ENCODE peak calls at places on chromosomes 7 and 10, in eight cellular contexts. L, G, V, I, K, W, R and X are unnamed samples.

GRCh38 chr7:73452999-73453635 is 19.5 kb downstream of the FZD9 start:
- DNase-seq in W (no peak), K (no peak), L (no peak), V (peak; percentile 25), R (no peak), I (no peak), G (no peak), X (peak; percentile 10)

GRCh38 chr10:86411281-86411841 is 44.8 kb upstream of the GRID1 start:
- DNase-seq in K (no peak), R (peak; percentile 32), W (peak; percentile 89), V (peak; percentile 64), G (no peak), L (no peak), I (no peak), X (peak; percentile 63)

GRCh38 chr7:94511763-94512162 is 2.2 kb downstream of the CASD1 start:
- DNase-seq in L (no peak), K (no peak), W (peak; percentile 48), G (no peak), V (peak; percentile 6), R (no peak), I (no peak), X (no peak)

GRCh38 chr7:37311282-37311868 is 137.3 kb downstream of the ELMO1 start:
- DNase-seq in I (no peak), G (no peak), L (no peak), W (peak; percentile 7), R (no peak), V (peak; percentile 41), K (no peak), X (no peak)

GRCh38 chr10:103504181-103504783 is 10.8 kb downstream of the NEURL1 start:
- DNase-seq in W (peak; percentile 98), L (peak; percentile 78), G (no peak), R (no peak), I (no peak), K (peak; percentile 9), V (peak; percentile 94), X (peak; percentile 67)

GRCh38 chr7:611281-611810 is 91.7 kb upstream of the PDGFA start:
- DNase-seq in L (no peak), W (no peak), G (no peak), R (no peak), K (no peak), V (no peak), I (no peak), X (no peak)

GRCh38 chr7:25857376-25858067 is 294.5 kb upstream of the NFE2L3 start:
- DNase-seq in W (no peak), V (no peak), K (no peak), G (no peak), I (no peak), L (no peak), R (peak; percentile 92), X (peak; percentile 75)

GRCh38 chr7:7922684-7923385 is 45.8 kb upstream of the GLCCI1 start:
- DNase-seq in K (no peak), L (no peak), G (no peak), V (no peak), R (no peak), I (no peak), W (no peak), X (no peak)

GRCh38 chr7:2726316-2727018 is 38.5 kb downstream of the AMZ1 start:
- DNase-seq in K (no peak), L (no peak), I (no peak), W (no peak), V (no peak), G (peak; percentile 10), R (no peak), X (no peak)

GRCh38 chr7:64947252-64948000 is 43.4 kb downstream of the ZNF117 start:
- DNase-seq in V (no peak), I (no peak), R (no peak), W (no peak), L (no peak), K (no peak), G (no peak), X (peak; percentile 7)

GRCh38 chr10:126433351-126433750 is 45.1 kb upstream of the ADAM12 start:
- DNase-seq in L (no peak), W (peak; percentile 65), R (no peak), V (no peak), G (no peak), K (no peak), I (peak; percentile 70), X (no peak)

GRCh38 chr7:68697821-68698280 is 900.4 kb upstream of the AUTS2 start:
- DNase-seq in L (no peak), I (no peak), K (no peak), G (no peak), V (no peak), R (no peak), W (peak; percentile 66), X (peak; percentile 24)

GRCh38 chr7:68694656-68695055 is 903.6 kb upstream of the AUTS2 start:
- DNase-seq in V (no peak), W (peak; percentile 75), R (no peak), I (no peak), K (no peak), L (no peak), G (no peak), X (peak; percentile 5)

GRCh38 chr7:68706291-68706690 is 892.0 kb upstream of the AUTS2 start:
- DNase-seq in K (no peak), R (no peak), I (no peak), W (peak; percentile 98), L (no peak), G (no peak), V (no peak), X (no peak)

GRCh38 chr7:68699090-68699711 is 899.1 kb upstream of the AUTS2 start:
- DNase-seq in V (no peak), W (peak; percentile 97), R (no peak), K (no peak), L (no peak), G (no peak), I (no peak), X (peak; percentile 66)

GRCh38 chr7:68700414-68700813 is 897.9 kb upstream of the AUTS2 start:
- DNase-seq in K (no peak), V (no peak), W (peak; percentile 68), G (no peak), R (no peak), I (no peak), L (no peak), X (peak; percentile 69)
- H3K4me3 ChIP-seq in K (no peak overlapping the region), V (no peak overlapping the region), W (no peak overlapping the region), G (no peak overlapping the region), R (no peak overlapping the region), I (no peak overlapping the region), L (no peak overlapping the region), X (no peak overlapping the region)

DNA sequence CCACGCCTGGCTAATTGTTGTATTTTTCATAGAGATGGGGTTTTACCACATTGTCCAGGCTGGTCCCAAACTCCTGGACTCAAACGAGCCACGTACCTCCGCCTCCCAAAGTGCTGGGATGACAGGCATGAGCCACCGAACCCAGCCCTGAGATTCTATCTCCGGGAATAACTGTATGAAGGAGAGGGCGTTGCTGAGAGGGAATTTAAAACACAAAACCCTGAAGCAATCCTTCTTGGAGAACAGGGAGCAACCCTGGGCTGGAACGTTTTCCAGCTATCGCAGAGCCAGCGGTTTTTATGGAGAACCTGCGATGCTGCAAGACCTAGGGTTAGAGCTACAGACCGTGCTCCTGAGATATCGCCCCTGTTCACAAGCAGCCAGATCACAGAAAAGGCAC is 144.6 kb downstream of the PRKAG2 start:
- DNase-seq in V (no peak), W (no peak), L (no peak), R (no peak), K (no peak), G (no peak), I (no peak), X (no peak)
- H3K4me1 ChIP-seq in V (peaks cover 23% of the 10 kb centered on the region), W (peaks cover 12% of the 10 kb centered on the region), L (peaks cover 13% of the 10 kb centered on the region), R (peaks cover 2% of the 10 kb centered on the region), K (no peaks in the 10 kb centered on the region), G (peaks cover 22% of the 10 kb centered on the region), I (peaks cover 42% of the 10 kb centered on the region), X (peaks cover 34% of the 10 kb centered on the region)

GRCh38 chr10:3109196-3109595 is 41.8 kb downstream of the PFKP start:
- DNase-seq in W (no peak), G (no peak), R (no peak), V (no peak), I (no peak), L (no peak), K (no peak), X (no peak)

GRCh38 chr10:3106908-3107425 is 39.6 kb downstream of the PFKP start:
- DNase-seq in V (no peak), K (no peak), I (no peak), W (peak; percentile 83), G (no peak), L (no peak), R (no peak), X (no peak)

GRCh38 chr10:3108575-3109105 is 41.3 kb downstream of the PFKP start:
- DNase-seq in W (no peak), V (no peak), R (no peak), G (no peak), K (no peak), I (no peak), L (no peak), X (no peak)

GRCh38 chr10:3107426-3107961 is 40.1 kb downstream of the PFKP start:
- DNase-seq in W (peak; percentile 98), I (peak; percentile 96), R (no peak), K (no peak), G (peak; percentile 51), L (peak; percentile 78), V (no peak), X (peak; percentile 20)

GRCh38 chr10:3108033-3108432 is 40.7 kb downstream of the PFKP start:
- DNase-seq in I (no peak), V (no peak), G (no peak), R (no peak), W (no peak), K (no peak), L (no peak), X (no peak)
- H3K4me3 ChIP-seq in I (peak overlapping the region; percentile 30), V (no peak overlapping the region), G (no peak overlapping the region), R (no peak overlapping the region), W (no peak overlapping the region), K (no peak overlapping the region), L (no peak overlapping the region), X (no peak overlapping the region)

GRCh38 chr10:29839826-29840515 is 205.2 kb upstream of the SVIL start:
- DNase-seq in K (no peak), G (no peak), R (no peak), W (no peak), V (no peak), L (no peak), I (no peak), X (no peak)

GRCh38 chr10:29837586-29837985 is 202.8 kb upstream of the SVIL start:
- DNase-seq in R (no peak), L (peak; percentile 71), W (no peak), I (no peak), K (no peak), V (no peak), G (no peak), X (no peak)

GRCh38 chr10:29836396-29836795 is 201.6 kb upstream of the SVIL start:
- DNase-seq in I (no peak), K (no peak), G (no peak), R (no peak), W (no peak), L (no peak), V (no peak), X (no peak)

GRCh38 chr10:29840516-29841276 is 205.9 kb upstream of the SVIL start:
- DNase-seq in K (no peak), I (no peak), W (no peak), V (peak; percentile 36), G (no peak), L (no peak), R (no peak), X (no peak)

DNA sequence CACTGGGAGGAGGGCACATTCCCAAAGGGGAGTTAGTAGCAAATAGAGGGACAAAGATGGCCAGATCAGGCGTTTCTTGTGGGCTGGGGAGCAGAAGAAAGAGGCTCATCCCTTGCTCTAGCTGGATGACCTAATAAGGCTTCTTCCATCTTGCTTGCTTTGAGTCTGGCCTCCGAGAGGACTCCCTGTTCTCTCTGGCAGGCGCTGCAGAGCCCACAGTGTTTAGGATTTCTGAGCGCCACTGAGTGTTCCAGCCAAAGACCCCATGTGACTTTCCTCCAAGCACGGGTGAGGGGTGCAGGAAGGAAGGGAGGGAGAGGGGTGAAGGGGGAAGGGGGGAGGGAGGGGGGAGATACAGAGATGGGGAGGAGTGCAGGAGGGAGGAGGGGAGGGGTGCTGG is 203.8 kb upstream of the SVIL start:
- DNase-seq in W (no peak), G (no peak), V (no peak), R (no peak), L (peak; percentile 79), K (no peak), I (no peak), X (no peak)
- H3K4me1 ChIP-seq in W (no peaks in the 10 kb centered on the region), G (no peaks in the 10 kb centered on the region), V (no peaks in the 10 kb centered on the region), R (no peaks in the 10 kb centered on the region), L (peaks cover 14% of the 10 kb centered on the region), K (no peaks in the 10 kb centered on the region), I (peaks cover 68% of the 10 kb centered on the region), X (peaks cover 14% of the 10 kb centered on the region)